ENCODE peak calls at places on chromosomes 6 and 20, in seven cellular contexts. R is fibroblast of the aortic adventitia, S is osteoblast, C is mammary epithelial cell, I is BJ, Y is Panc1, B is cardiac muscle cell. J is an unnamed sample.

GRCh38 chr6:20124545-20124944 is 87.7 kb downstream of the MBOAT1 start:
- DNase-seq in R (no peak), S (no peak), C (no peak), I (no peak), Y (no peak), B (no peak), J (no peak)

GRCh38 chr6:10542135-10542689 is 21.1 kb downstream of the GCNT2 start:
- DNase-seq in R (no peak), S (peak), C (no peak), I (no peak), Y (no peak), B (no peak), J (no peak)

GRCh38 chr6:40536442-40536841 is 50.7 kb downstream of the LRFN2 start:
- DNase-seq in R (no peak), S (no peak), C (no peak), I (no peak), Y (no peak), B (peak), J (peak)

GRCh38 chr6:30359276-30359675 is 14.3 kb downstream of the RPP21 start:
- DNase-seq in R (no peak), S (no peak), C (no peak), I (no peak), Y (no peak), B (no peak), J (no peak)

GRCh38 chr6:40695114-40695513 is 108.0 kb upstream of the LRFN2 start:
- DNase-seq in R (no peak), S (no peak), C (no peak), I (no peak), Y (no peak), B (no peak), J (peak)

GRCh38 chr20:49608752-49609670 is 41.1 kb upstream of the PTGIS start:
- DNase-seq in R (peak), S (no peak), C (peak), I (no peak), Y (peak), B (peak), J (peak)

GRCh38 chr20:16821211-16822089 is 73.3 kb downstream of the OTOR start:
- DNase-seq in R (peak), S (no peak), C (peak), I (no peak), Y (peak), B (peak), J (peak)

GRCh38 chr6:38603966-38604365 is 35.8 kb downstream of the BTBD9 start:
- DNase-seq in R (peak), S (no peak), C (no peak), I (no peak), Y (no peak), B (peak), J (no peak)

GRCh38 chr6:158122048-158122447 is 46.0 kb downstream of the SERAC1 start:
- DNase-seq in R (no peak), S (no peak), C (peak), I (no peak), Y (no peak), B (no peak), J (no peak)

GRCh38 chr6:16038938-16039337 is 89.9 kb upstream of the MYLIP start:
- DNase-seq in R (no peak), S (no peak), C (no peak), I (no peak), Y (no peak), B (no peak), J (no peak)

GRCh38 chr6:32968770-32969684 is 633 bp downstream of the BRD2 start:
- DNase-seq in R (peak), S (peak), C (peak), I (no peak), Y (no peak), B (peak), J (peak)
- TF ChIP-seq CTCF in R (peak), S (peak), C (no peak), I (peak), Y (no peak), B (peak), J (no peak)

DNA sequence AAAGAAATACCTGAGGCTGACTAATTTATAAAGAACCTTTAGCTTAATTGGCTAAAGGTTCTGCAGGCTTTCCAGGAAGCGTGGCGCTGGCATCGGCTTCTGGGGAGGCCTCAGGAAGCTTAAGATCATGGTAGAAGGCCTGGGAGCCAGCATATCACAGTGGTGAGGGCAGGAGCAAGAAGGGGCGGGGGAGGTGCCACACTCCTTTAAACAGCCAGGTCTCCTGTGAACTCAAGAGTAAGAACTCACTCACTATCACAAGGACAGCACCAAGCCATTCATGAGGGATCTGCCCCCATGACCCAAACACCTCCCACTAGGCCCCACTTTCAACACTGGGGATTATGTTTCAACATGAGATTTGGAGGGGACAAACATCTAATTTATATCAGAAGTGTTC is 34.4 kb upstream of the SLC4A11 start:
- DNase-seq in R (no peak), S (no peak), C (no peak), I (no peak), Y (no peak), B (no peak), J (no peak)
- TF ChIP-seq CTCF in R (no peak), S (no peak), C (no peak), I (no peak), Y (no peak), B (no peak), J (no peak)

DNA sequence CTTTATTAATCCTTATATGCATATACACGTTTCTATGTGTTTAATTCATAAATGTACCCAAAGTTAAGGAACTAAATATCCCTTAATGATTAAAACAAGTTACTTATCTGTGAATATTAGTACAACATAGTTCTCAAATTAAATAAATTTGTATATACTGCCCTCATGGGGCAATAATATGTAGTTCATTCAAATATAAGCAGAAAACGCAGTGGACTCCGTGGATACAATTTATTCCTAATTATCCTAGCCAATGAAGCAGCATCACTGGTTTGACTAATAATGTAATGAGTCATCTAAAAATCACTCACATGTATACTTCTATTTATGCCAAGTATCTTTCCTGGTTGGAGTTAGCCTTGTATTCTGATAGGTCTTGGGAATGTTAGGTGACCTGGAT is 111.6 kb downstream of the TBC1D32 start:
- DNase-seq in R (peak), S (no peak), C (peak), I (no peak), Y (no peak), B (peak), J (no peak)
- TF ChIP-seq CTCF in R (peak), S (peak), C (no peak), I (no peak), Y (peak), B (peak), J (no peak)

GRCh38 chr6:33000053-33000452 is 9.3 kb downstream of the HLA-DOA start:
- DNase-seq in R (no peak), S (no peak), C (peak), I (no peak), Y (no peak), B (no peak), J (peak)
- TF ChIP-seq CTCF in R (no peak), S (no peak), C (peak), I (no peak), Y (peak), B (no peak), J (no peak)

GRCh38 chr6:72639920-72640621 is 18.2 kb downstream of the KCNQ5 start:
- DNase-seq in R (no peak), S (no peak), C (no peak), I (no peak), Y (no peak), B (no peak), J (no peak)
- TF ChIP-seq CTCF in R (peak), S (peak), C (no peak), I (no peak), Y (peak), B (peak), J (no peak)

GRCh38 chr6:2565499-2565898 is 185.2 kb downstream of the MYLK4 start:
- DNase-seq in R (no peak), S (no peak), C (no peak), I (no peak), Y (no peak), B (no peak), J (no peak)
- TF ChIP-seq CTCF in R (no peak), S (no peak), C (no peak), I (no peak), Y (no peak), B (no peak), J (no peak)